ENCODE peak calls at places on chromosome 10, in nine cellular contexts. K is CD8-positive, alpha-beta T cell; W is Caco-2; T is iPS DF 6.9; U is astrocyte; H is transverse colon; G is endodermal cell; M is SJSA1; R is sigmoid colon. S is an unnamed sample. For H3K4me1 and H3K27me3, the result is how much of the 10 kb centered on the place peaks cover.

GRCh38 chr10:95297402-95297801 is 6.6 kb upstream of the PDLIM1 start:
- DNase-seq in T (no peak), M (no peak), U (no peak), R (no peak), K (no peak), H (no peak), W (no peak), G (no peak), S (no peak)

GRCh38 chr10:14425031-14425430 is 94.3 kb upstream of the FRMD4A start:
- DNase-seq in H (no peak), G (no peak), W (no peak), R (no peak), K (no peak), M (no peak), U (no peak), T (no peak), S (no peak)

GRCh38 chr10:127243490-127244272 is 47.3 kb upstream of the INSYN2A start:
- DNase-seq in G (peak), H (peak), M (peak), W (peak), T (peak), U (peak), K (peak), R (no peak), S (peak)

GRCh38 chr10:31075434-31075833 is 43.8 kb upstream of the ZNF438 start:
- DNase-seq in U (peak), G (no peak), K (no peak), W (no peak), M (peak), R (no peak), H (no peak), T (no peak), S (no peak)

GRCh38 chr10:78777466-78778256 is 291.1 kb upstream of the ZMIZ1 start:
- DNase-seq in M (peak), W (no peak), G (peak), U (no peak), H (peak), R (peak), K (no peak), T (no peak), S (peak)

GRCh38 chr10:59098387-59098786 is 78.1 kb upstream of the PHYHIPL start:
- DNase-seq in K (no peak), R (peak), G (no peak), T (no peak), M (peak), U (peak), W (no peak), H (peak), S (peak)

GRCh38 chr10:74145133-74145532 is 5.5 kb downstream of the AP3M1 start:
- DNase-seq in T (no peak), G (no peak), K (no peak), W (no peak), M (peak), R (no peak), U (peak), H (no peak), S (no peak)

GRCh38 chr10:114094795-114095194 is 51.1 kb downstream of the ADRB1 start:
- DNase-seq in K (no peak), M (no peak), U (no peak), H (no peak), T (no peak), R (no peak), W (no peak), G (no peak), S (no peak)

GRCh38 chr10:86306628-86307278 is 59.8 kb downstream of the GRID1 start:
- DNase-seq in M (peak), T (no peak), H (no peak), U (no peak), R (no peak), W (peak), K (no peak), G (peak), S (no peak)

GRCh38 chr10:70782401-70783055 is 2.6 kb downstream of the TBATA start:
- DNase-seq in T (no peak), W (no peak), R (no peak), H (no peak), G (peak), M (no peak), K (no peak), U (no peak), S (peak)

GRCh38 chr10:16965740-16966447 is 148.7 kb upstream of the RSU1 start:
- DNase-seq in U (peak), H (peak), M (peak), R (peak), K (no peak), G (peak), T (peak), W (no peak), S (no peak)

GRCh38 chr10:110533149-110533548 is 34.3 kb upstream of the SMC3 start:
- DNase-seq in G (peak), T (no peak), R (no peak), K (no peak), W (no peak), M (no peak), U (no peak), H (no peak), S (no peak)

DNA sequence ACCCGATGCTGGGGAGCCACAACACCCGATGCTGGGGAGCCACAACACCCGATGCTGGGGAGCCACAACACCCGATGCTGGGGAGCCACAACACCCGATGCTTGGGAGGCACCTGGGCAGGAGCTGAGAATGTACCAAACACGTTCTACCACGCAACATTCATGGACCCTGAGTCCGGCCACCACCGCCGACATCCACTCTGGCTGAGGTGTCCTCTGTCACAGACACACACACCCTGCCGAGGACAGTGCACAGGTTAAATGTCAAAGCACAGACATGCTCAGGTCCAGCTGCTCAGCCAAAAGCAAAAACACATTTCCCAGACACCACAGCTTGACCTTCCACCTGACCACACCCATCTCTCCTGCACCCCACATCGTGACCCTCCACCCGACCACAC is 148.4 kb downstream of the DIP2C start:
- DNase-seq in H (no peak), U (no peak), K (no peak), T (no peak), W (no peak), M (no peak), R (peak), G (no peak), S (no peak)
- H3K4me1 ChIP-seq in H (under half), U (under half), K (under half), T (under half), W (under half), M (under half), R (under half), G (under half), S (under half)

GRCh38 chr10:132993271-132994260 is 51.2 kb upstream of the CFAP46 start:
- DNase-seq in G (no peak), W (no peak), U (no peak), R (peak), M (no peak), K (no peak), H (no peak), T (no peak), S (no peak)

GRCh38 chr10:132991706-132992432 is 49.5 kb upstream of the CFAP46 start:
- DNase-seq in M (no peak), U (no peak), R (no peak), T (no peak), W (no peak), G (no peak), H (no peak), K (no peak), S (no peak)

GRCh38 chr10:132990684-132991545 is 48.5 kb upstream of the CFAP46 start:
- DNase-seq in U (no peak), K (no peak), H (no peak), R (no peak), M (no peak), G (no peak), T (no peak), W (no peak), S (no peak)

GRCh38 chr10:132994371-132994796 is 52.0 kb upstream of the CFAP46 start:
- DNase-seq in T (no peak), G (no peak), K (no peak), H (no peak), R (no peak), U (no peak), M (no peak), W (no peak), S (no peak)

DNA sequence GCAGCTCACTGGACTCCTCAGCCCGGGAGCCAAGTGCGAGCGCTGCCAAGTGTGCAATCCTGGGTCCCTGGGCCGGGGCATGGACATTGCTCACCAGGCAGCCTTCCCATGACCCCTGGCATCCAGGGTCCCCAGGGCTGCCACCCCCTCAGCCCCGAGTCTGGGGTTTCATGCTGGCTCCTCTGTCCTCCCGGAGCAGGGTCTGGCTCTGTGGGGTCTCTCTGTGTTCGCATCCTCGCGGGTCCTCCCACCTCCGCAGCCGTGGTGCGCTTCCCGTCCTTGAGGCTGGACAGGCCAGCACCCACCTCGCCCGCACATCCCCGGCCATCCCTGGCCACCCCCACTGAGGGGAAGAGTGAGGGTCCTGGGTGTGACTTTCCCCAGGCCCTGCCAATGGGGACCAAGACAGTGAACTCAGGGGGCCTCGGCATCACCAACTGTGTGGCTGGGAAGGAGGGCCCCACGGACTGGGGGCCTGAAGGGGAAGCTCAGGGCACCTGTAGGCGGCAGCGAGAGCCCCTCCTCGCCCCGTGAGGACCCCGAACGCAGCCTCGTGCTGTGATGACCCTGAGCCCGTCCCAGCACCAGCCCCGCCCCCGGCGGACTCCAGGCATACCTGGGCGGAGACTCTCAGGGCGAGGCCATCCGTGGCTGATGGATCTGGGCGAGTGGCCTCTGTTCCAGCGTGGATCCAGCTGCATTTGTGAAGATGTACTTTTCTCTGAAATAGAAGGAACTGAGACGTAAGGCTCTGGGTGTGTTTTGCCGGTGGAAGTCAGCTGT is 50.3 kb upstream of the CFAP46 start:
- DNase-seq in H (no peak), U (no peak), K (no peak), T (no peak), M (no peak), G (no peak), R (no peak), W (no peak), S (no peak)
- H3K27me3 ChIP-seq in H (under half), U (under half), K (under half), T (under half), M (under half), G (under half), R (under half), W (under half), S (under half)

DNA sequence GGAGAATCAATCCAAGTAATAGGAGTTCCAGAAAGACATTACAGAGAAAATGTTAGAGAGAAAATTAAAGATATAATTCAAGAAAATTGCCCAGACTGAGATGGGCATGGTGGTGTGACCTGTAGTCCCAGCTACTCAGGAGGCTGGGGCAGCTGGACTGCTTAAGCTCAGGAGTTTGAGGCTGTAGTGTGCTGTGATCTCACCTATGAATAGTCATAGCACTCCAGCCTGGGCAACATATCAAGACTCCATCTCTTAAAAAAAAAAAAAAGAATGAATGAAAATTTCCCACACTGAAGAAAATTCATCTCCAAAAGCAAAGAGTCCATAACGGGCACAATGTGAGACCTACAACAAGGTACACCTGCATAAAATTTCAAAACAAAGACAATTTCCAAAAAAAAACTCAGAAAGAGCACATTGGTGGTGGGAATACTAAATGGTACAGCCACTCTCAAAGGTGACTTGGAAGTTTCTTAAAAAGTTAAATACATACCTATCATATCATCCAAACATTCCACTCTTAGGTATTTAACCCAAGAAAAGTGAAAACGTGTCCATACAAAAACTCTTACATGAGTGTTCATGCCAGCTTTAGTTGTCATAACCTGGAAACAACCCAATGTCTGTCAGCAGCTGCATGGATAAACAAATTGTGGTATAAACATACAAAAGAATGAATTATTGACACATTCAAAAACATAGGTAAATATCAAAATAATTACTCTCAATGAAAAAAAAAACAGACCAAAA is 6.9 kb upstream of the RGS10 start:
- DNase-seq in M (no peak), W (no peak), K (no peak), G (no peak), H (no peak), T (no peak), R (no peak), U (no peak), S (no peak)
- H3K4me1 ChIP-seq in M (under half), W (under half), K (under half), G (under half), H (under half), T (under half), R (under half), U (under half), S (under half)

DNA sequence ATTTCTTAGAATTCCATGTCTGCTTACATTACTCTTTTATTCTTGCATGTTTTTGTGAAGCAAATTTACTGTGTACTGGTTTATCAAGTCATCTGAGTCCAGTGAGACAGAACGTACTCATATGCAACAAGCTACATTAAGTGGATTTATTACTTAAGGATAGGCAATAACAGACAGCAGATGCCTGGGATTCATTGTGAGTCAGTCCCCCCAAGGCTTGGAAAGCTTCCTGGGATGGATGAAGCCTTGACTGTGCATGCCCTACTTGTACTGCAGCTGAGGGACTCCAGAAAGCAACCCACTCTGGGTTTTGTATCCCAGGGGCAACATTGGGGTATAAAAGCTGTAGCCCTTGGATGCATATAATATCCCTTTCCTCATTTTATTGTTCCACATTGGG is 113.4 kb upstream of the RAB18 start:
- DNase-seq in T (no peak), G (no peak), H (no peak), W (no peak), U (no peak), K (no peak), R (no peak), M (no peak), S (no peak)
- H3K27me3 ChIP-seq in T (under half), G (under half), H (under half), W (under half), U (under half), K (under half), R (under half), M (under half), S (under half)

GRCh38 chr10:99982728-99983127 is 27.0 kb downstream of the DNMBP start:
- DNase-seq in U (no peak), R (no peak), M (no peak), T (no peak), K (no peak), W (no peak), G (no peak), H (no peak), S (no peak)
- H3K4me1 ChIP-seq in U (under half), R (under half), M (under half), T (under half), K (under half), W (under half), G (under half), H (under half), S (under half)

S was measured in BE2C.